ENCODE peak calls at places on chromosome 18, in five cellular contexts. E is HepG2, J is breast epithelium, L is HCT116, H is HL-60. S is an unnamed sample.

GRCh38 chr18:36020174-36020711 is 47.1 kb downstream of the RPRD1A start:
- DNase-seq in E (no peak), J (no peak), L (no peak), H (no peak), S (no peak)

GRCh38 chr18:79765491-79766245 is 32.1 kb upstream of the KCNG2 start:
- DNase-seq in E (no peak), J (no peak), L (no peak), H (no peak), S (no peak)

GRCh38 chr18:33231474-33232317 is 208.8 kb downstream of the CCDC178 start:
- DNase-seq in E (peak; percentile 75), J (peak; percentile 27), L (peak; percentile 19), H (peak; percentile 79), S (peak; percentile 53)

GRCh38 chr18:9069482-9070059 is 32.9 kb upstream of the NDUFV2 start:
- DNase-seq in E (no peak), J (no peak), L (no peak), H (no peak), S (no peak)

GRCh38 chr18:5879479-5879882 is 15.8 kb downstream of the TMEM200C start:
- DNase-seq in E (peak; percentile 24), J (no peak), L (no peak), H (no peak), S (no peak)

GRCh38 chr18:39624934-39625333 is 2059.3 kb upstream of the CELF4 start:
- DNase-seq in E (no peak), J (no peak), L (no peak), H (no peak), S (no peak)

GRCh38 chr18:8800041-8800441 is 94.7 kb downstream of the MTCL1 start:
- DNase-seq in E (no peak), J (no peak), L (no peak), H (no peak), S (no peak)

GRCh38 chr18:63299837-63300787 is 19.5 kb downstream of the BCL2 start:
- DNase-seq in E (no peak), J (no peak), L (no peak), H (no peak), S (no peak)

GRCh38 chr18:45569566-45569965 is 45.7 kb upstream of the SLC14A2 start:
- DNase-seq in E (no peak), J (no peak), L (no peak), H (no peak), S (no peak)

GRCh38 chr18:29749699-29750098 is 1292.8 kb downstream of the DSC3 start:
- DNase-seq in E (no peak), J (no peak), L (no peak), H (no peak), S (no peak)

GRCh38 chr18:26863122-26863879 is 2.2 kb downstream of the AQP4 start:
- DNase-seq in E (no peak), J (peak; percentile 63), L (no peak), H (no peak), S (peak; percentile 81)

GRCh38 chr18:12310762-12311161 is 2.7 kb downstream of the TUBB6 start:
- DNase-seq in E (no peak), J (no peak), L (no peak), H (no peak), S (no peak)

GRCh38 chr18:26503382-26503781 is 45.0 kb downstream of the KCTD1 start:
- DNase-seq in E (no peak), J (no peak), L (no peak), H (no peak), S (no peak)

GRCh38 chr18:63890950-63891304 is 3.4 kb downstream of the SERPINB2 start:
- DNase-seq in E (peak; percentile 51), J (no peak), L (no peak), H (peak; percentile 86), S (no peak)

GRCh38 chr18:70310560-70311320 is 21.9 kb downstream of the SOCS6 start:
- DNase-seq in E (no peak), J (no peak), L (no peak), H (no peak), S (no peak)

GRCh38 chr18:79621501-79621900 is 58.1 kb upstream of the CTDP1 start:
- DNase-seq in E (no peak), J (no peak), L (no peak), H (no peak), S (no peak)

GRCh38 chr18:44170208-44170880 is 510.3 kb upstream of the SETBP1 start:
- DNase-seq in E (no peak), J (no peak), L (no peak), H (no peak), S (no peak)
- H3K27ac ChIP-seq in E (no peak overlapping the region), J (no peak overlapping the region), L (no peak overlapping the region), H (no peak overlapping the region), S (no peak overlapping the region)

GRCh38 chr18:46867471-46868170 is 49.7 kb downstream of the PIAS2 start:
- DNase-seq in E (no peak), J (no peak), L (no peak), H (no peak), S (no peak)

GRCh38 chr18:46866524-46866923 is 50.8 kb downstream of the PIAS2 start:
- DNase-seq in E (no peak), J (no peak), L (no peak), H (no peak), S (no peak)

GRCh38 chr18:46868171-46868921 is 49.0 kb downstream of the PIAS2 start:
- DNase-seq in E (no peak), J (no peak), L (no peak), H (peak; percentile 24), S (no peak)
- TF ChIP-seq POLR2AphosphoS5 in E (no peak), J (no peak), L (no peak), H (no peak), S (peak; percentile 26)

DNA sequence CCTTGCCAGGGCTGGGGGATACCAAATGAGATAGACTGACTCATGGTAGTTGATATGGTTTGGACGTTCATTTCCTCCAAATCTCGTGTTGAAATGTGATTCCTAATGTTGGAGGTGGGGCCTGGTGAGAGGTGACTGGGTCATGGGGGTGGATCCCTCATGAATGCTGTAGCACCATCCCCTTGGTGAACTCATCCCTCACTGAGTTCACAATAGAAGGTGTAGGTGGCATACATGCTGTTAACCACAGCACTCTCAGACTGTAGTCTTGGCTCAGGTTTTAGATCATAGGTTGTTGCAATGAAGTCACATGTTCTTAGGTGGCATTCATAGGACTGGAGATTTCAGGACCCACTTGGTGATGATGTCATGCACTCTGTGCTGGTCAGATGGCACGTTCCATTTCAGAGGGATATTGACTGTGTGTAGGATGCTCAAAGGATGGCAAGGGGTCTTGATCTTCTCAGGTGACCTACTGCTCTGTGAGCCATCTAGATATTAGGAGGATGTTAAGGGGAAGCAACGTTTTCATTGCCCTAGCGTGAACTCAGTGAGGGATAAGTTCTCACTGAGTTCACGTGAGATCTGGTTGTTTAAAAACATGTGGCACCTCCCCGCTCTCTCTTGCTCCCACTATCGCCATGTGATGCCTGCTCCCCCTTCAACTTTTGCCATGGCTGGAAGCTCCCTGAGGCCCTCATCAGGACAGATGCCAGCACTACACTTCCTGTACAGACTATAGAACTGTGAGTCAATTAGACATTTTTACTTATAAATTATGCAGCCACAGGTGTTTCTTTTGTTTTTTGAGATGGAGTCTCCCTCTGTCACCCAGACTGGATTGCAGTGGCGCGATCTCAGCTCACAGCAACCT is 73.8 kb upstream of the ACAA2 start:
- DNase-seq in E (no peak), J (no peak), L (peak; percentile 12), H (no peak), S (no peak)
- TF ChIP-seq CTCF in E (no peak), J (no peak), L (peak; percentile 53), H (no peak), S (no peak)

DNA sequence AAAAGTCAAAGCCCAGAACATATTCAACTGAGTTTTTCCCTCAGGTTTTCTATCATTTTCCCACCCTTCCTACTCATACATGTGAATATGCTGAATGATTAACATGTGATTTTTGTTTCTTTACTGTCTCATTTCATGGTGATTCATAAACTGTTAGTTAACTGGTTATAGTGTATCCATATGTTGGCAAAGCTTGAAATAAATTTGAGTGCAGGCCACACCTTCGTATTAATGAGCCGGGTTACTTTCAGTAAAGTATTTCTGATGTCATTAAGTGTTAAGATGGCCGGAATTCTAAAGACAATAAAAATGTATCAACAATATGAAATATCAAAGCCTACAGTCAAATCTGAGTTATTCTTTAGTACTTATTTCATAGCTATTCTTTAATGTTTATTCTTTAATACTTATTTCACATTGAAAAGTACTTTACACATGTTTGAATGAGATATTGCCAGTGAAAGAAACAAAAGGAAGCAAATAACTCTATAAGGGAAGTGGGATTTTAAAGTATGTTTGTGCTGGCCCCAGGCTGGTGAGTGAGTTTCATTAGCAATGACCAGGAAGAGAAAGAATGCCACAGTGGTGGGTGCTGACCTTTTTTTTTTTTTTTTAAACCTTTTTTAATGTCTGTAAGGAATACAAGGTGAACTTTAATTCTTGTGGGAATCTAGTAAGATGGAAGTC is 178.6 kb downstream of the NEDD4L start:
- DNase-seq in E (no peak), J (no peak), L (no peak), H (no peak), S (no peak)
- H3K27ac ChIP-seq in E (peak overlapping the region; percentile 67), J (peak overlapping the region; percentile 90), L (peak overlapping the region; percentile 58), H (no peak overlapping the region), S (peak overlapping the region; percentile 69)

GRCh38 chr18:55265916-55266488 is 306.7 kb upstream of the CCDC68 start:
- DNase-seq in E (no peak), J (no peak), L (no peak), H (no peak), S (no peak)

GRCh38 chr18:55268146-55268545 is 308.9 kb upstream of the CCDC68 start:
- DNase-seq in E (no peak), J (no peak), L (no peak), H (no peak), S (no peak)

GRCh38 chr18:55269632-55270031 is 310.4 kb upstream of the CCDC68 start:
- DNase-seq in E (no peak), J (no peak), L (no peak), H (no peak), S (no peak)

GRCh38 chr18:55266981-55267380 is 307.7 kb upstream of the CCDC68 start:
- DNase-seq in E (no peak), J (no peak), L (no peak), H (no peak), S (no peak)

GRCh38 chr18:55268629-55269275 is 309.5 kb upstream of the CCDC68 start:
- DNase-seq in E (no peak), J (no peak), L (no peak), H (peak; percentile 42), S (no peak)
- TF ChIP-seq POLR2AphosphoS5 in E (no peak), J (no peak), L (no peak), H (no peak), S (no peak)

GRCh38 chr18:76686737-76687231 is 135.6 kb upstream of the ZNF236 start:
- DNase-seq in E (peak; percentile 48), J (peak; percentile 54), L (peak; percentile 44), H (peak; percentile 84), S (peak; percentile 53)
- TF ChIP-seq CTCF in E (peak; percentile 77), J (no peak), L (peak; percentile 63), H (peak; percentile 88), S (peak; percentile 71)

DNA sequence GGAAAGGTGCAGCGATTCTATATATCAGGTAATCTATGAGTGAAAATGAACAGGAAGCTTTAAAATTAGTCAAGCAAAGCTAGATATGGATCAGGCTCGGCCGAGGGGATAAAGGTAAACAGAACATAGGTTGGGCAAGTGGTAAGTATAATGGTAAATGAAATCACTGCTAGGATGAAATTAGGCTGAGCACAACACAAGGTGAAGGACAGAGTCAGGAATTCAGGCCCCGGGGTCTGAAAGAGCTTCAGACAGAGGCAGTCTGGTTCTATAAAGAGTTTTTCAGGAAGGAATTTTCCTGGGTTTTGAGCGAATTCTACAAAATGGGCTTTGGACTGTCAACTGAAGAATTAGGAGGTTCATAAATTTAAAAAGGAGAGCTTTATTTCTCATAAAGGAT is 513.2 kb upstream of the CDH2 start:
- DNase-seq in E (no peak), J (no peak), L (no peak), H (no peak), S (no peak)
- H3K27ac ChIP-seq in E (no peak overlapping the region), J (no peak overlapping the region), L (no peak overlapping the region), H (no peak overlapping the region), S (no peak overlapping the region)